ENCODE peak calls at places on chromosome 21, in five cellular contexts. K, C, V, L and D are unnamed samples.

GRCh38 chr21:44973598-44973997 is 33.8 kb downstream of the SLX9 start:
- DNase-seq in L (no peak), K (no peak), V (no peak), C (no peak), D (no peak)

GRCh38 chr21:46559291-46559983 is 45.4 kb downstream of the S100B start:
- DNase-seq in K (no peak), C (no peak), L (peak; percentile 64), V (no peak), D (no peak)

GRCh38 chr21:19998450-19998849 is 999.8 kb upstream of the NCAM2 start:
- DNase-seq in L (no peak), K (no peak), C (no peak), V (no peak), D (no peak)

GRCh38 chr21:44005593-44005992 is 6.5 kb upstream of the TRAPPC10 start:
- DNase-seq in C (no peak), L (peak; percentile 4), V (no peak), K (no peak), D (no peak)

GRCh38 chr21:27647921-27648320 is 681.0 kb upstream of the ADAMTS5 start:
- DNase-seq in V (no peak), C (no peak), L (no peak), K (no peak), D (no peak)

GRCh38 chr21:18155508-18156193 is 89.0 kb upstream of the CHODL start:
- DNase-seq in L (no peak), C (no peak), V (no peak), K (peak; percentile 2), D (no peak)

GRCh38 chr21:22575165-22575584 is 1577.0 kb downstream of the NCAM2 start:
- DNase-seq in V (no peak), K (no peak), L (no peak), C (no peak), D (no peak)

GRCh38 chr21:34135330-34135729 is 62.0 kb downstream of the MRPS6 start:
- DNase-seq in V (no peak), C (no peak), K (no peak), L (no peak), D (no peak)

GRCh38 chr21:18030248-18030647 is 211.1 kb upstream of the C21orf91 start:
- DNase-seq in C (no peak), K (no peak), L (no peak), V (no peak), D (no peak)

GRCh38 chr21:17334478-17334877 is 178.4 kb upstream of the CXADR start:
- DNase-seq in C (no peak), K (no peak), V (no peak), L (no peak), D (no peak)

GRCh38 chr21:45615145-45615711 is 28.3 kb upstream of the PCBP3 start:
- DNase-seq in L (peak; percentile 37), K (peak; percentile 54), C (no peak), V (peak; percentile 26), D (no peak)

GRCh38 chr21:40178726-40179125 is 311.5 kb downstream of the PCP4 start:
- DNase-seq in L (no peak), C (no peak), K (no peak), V (no peak), D (no peak)

GRCh38 chr21:44926364-44927101 is 5.8 kb upstream of the ITGB2 start:
- DNase-seq in K (no peak), L (peak; percentile 94), V (no peak), C (no peak), D (no peak)

GRCh38 chr21:27110956-27111355 is 144.1 kb upstream of the ADAMTS5 start:
- DNase-seq in L (no peak), C (no peak), V (no peak), K (peak; percentile 8), D (no peak)

GRCh38 chr21:21828130-21828529 is 829.9 kb downstream of the NCAM2 start:
- DNase-seq in C (no peak), V (no peak), L (no peak), K (no peak), D (no peak)

GRCh38 chr21:42236014-42236413 is 17.1 kb downstream of the ABCG1 start:
- DNase-seq in V (no peak), C (no peak), L (peak; percentile 52), K (no peak), D (no peak)
- H3K27ac ChIP-seq in V (peak overlapping the region; percentile 38), C (no peak overlapping the region), L (no peak overlapping the region), K (no peak overlapping the region), D (peak overlapping the region; percentile 30)

GRCh38 chr21:35426897-35427296 is 377.8 kb upstream of the RUNX1 start:
- DNase-seq in L (no peak), K (no peak), C (no peak), V (no peak), D (no peak)

GRCh38 chr21:35427320-35428040 is 378.4 kb upstream of the RUNX1 start:
- DNase-seq in C (no peak), K (no peak), V (no peak), L (no peak), D (no peak)

GRCh38 chr21:35428489-35428888 is 379.4 kb upstream of the RUNX1 start:
- DNase-seq in L (no peak), V (no peak), C (no peak), K (no peak), D (no peak)

GRCh38 chr21:35428927-35429326 is 379.8 kb upstream of the RUNX1 start:
- DNase-seq in K (no peak), C (no peak), V (no peak), L (no peak), D (no peak)

DNA sequence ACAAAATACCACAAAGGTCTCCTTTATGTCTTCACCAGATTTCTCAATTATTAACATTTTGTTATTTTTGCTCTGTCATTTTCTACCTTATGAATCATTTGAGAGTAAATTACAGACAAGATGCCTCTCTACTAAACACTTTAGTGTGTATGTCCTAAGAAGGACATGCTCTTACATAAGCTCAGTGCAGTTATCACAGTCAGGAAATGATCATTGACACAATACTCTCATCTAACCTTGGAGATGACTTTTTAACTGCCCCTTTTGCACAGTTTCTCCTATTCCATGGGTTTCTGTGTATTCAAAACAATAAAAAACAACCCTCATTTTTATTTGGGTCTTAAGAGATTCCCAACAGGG is 378.9 kb upstream of the RUNX1 start:
- DNase-seq in L (no peak), V (no peak), K (no peak), C (no peak), D (no peak)
- H3K27ac ChIP-seq in L (no peak overlapping the region), V (no peak overlapping the region), K (no peak overlapping the region), C (no peak overlapping the region), D (no peak overlapping the region)

GRCh38 chr21:36718951-36719501 is 20.1 kb downstream of the SIM2 start:
- DNase-seq in L (no peak), K (no peak), V (peak; percentile 67), C (no peak), D (no peak)
- H3K27ac ChIP-seq in L (no peak overlapping the region), K (no peak overlapping the region), V (no peak overlapping the region), C (no peak overlapping the region), D (peak overlapping the region; percentile 46)

DNA sequence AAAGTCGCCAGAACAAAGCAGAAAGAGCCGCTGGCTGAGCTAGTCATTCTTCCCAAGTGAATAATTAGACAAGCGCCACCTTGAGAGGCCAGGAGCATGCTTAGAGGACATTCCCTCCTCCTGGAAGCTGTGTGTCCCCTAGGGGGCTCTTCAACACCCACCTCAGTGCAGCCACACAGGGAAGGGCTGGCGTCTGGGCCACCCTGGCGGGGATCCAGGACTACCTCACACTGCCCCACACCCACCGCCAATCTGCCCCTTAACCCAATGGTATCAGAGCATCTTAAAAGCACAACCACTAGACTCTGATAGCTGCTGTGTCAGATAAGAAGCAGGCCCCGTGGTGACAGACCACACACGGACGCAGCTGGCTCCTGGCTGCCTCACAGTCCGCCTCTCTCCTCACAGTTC is 24.9 kb downstream of the SETD4 start:
- DNase-seq in C (no peak), K (no peak), L (no peak), V (no peak), D (no peak)
- H3K27ac ChIP-seq in C (no peak overlapping the region), K (no peak overlapping the region), L (no peak overlapping the region), V (no peak overlapping the region), D (no peak overlapping the region)

GRCh38 chr21:32844076-32844475 is 72.5 kb upstream of the PAXBP1 start:
- DNase-seq in K (no peak), L (no peak), V (no peak), C (no peak), D (no peak)
- H3K27ac ChIP-seq in K (no peak overlapping the region), L (no peak overlapping the region), V (no peak overlapping the region), C (no peak overlapping the region), D (no peak overlapping the region)

GRCh38 chr21:38833122-38833521 is 27.4 kb downstream of the ETS2 start:
- DNase-seq in C (no peak), K (no peak), V (no peak), L (no peak), D (no peak)

GRCh38 chr21:38830667-38831525 is 25.2 kb downstream of the ETS2 start:
- DNase-seq in L (no peak), K (no peak), V (no peak), C (no peak), D (no peak)

GRCh38 chr21:38834725-38835124 is 29.0 kb downstream of the ETS2 start:
- DNase-seq in K (no peak), V (no peak), C (no peak), L (no peak), D (no peak)

GRCh38 chr21:38832664-38833063 is 26.9 kb downstream of the ETS2 start:
- DNase-seq in K (no peak), L (no peak), C (no peak), V (no peak), D (no peak)

GRCh38 chr21:38831526-38832467 is 26.1 kb downstream of the ETS2 start:
- DNase-seq in L (peak; percentile 88), C (peak; percentile 95), K (peak; percentile 80), V (no peak), D (no peak)
- H3K27ac ChIP-seq in L (peak overlapping the region; percentile 19), C (peak overlapping the region; percentile 68), K (peak overlapping the region; percentile 74), V (no peak overlapping the region), D (no peak overlapping the region)

GRCh38 chr21:32525282-32525681 is 60.0 kb downstream of the TCP10L start:
- DNase-seq in L (no peak), V (no peak), C (no peak), K (no peak), D (no peak)
- H3K27ac ChIP-seq in L (peak overlapping the region; percentile 98), V (no peak overlapping the region), C (peak overlapping the region; percentile 84), K (peak overlapping the region; percentile 95), D (no peak overlapping the region)